ENCODE peak calls at places on chromosomes 3 and 15, in nine cellular contexts. W is GM23248; R is astrocyte; Y is naive thymus-derived CD4-positive, alpha-beta T cell; A is hepatocyte; V is cardiac muscle cell; N is upper lobe of right lung; I is H9; O is heart left ventricle. F is an unnamed sample.

GRCh38 chr3:184791134-184791533 is 20.8 kb upstream of the VPS8 start:
- DNase-seq in W (no peak), R (no peak), Y (no peak), A (no peak), V (no peak), N (no peak), I (no peak), O (no peak), F (no peak)

GRCh38 chr15:92574161-92574560 is 81.4 kb downstream of the FAM174B start:
- DNase-seq in W (no peak), R (no peak), Y (no peak), A (no peak), V (no peak), N (no peak), I (no peak), O (no peak), F (no peak)

GRCh38 chr3:129688310-129688895 is 81.9 kb upstream of the PLXND1 start:
- DNase-seq in W (peak; percentile 87), R (peak; percentile 55), Y (no peak), A (peak; percentile 88), V (peak; percentile 65), N (no peak), I (peak; percentile 65), O (peak; percentile 82), F (no peak)

GRCh38 chr3:191329654-191330308 is 545 bp downstream of the UTS2B start:
- DNase-seq in W (peak; percentile 74), R (peak; percentile 63), Y (no peak), A (peak; percentile 65), V (peak; percentile 75), N (peak; percentile 80), I (peak; percentile 50), O (peak; percentile 58), F (no peak)

GRCh38 chr3:43144811-43145490 is 39.1 kb upstream of the POMGNT2 start:
- DNase-seq in W (peak; percentile 85), R (peak; percentile 44), Y (no peak), A (no peak), V (no peak), N (no peak), I (no peak), O (no peak), F (no peak)

GRCh38 chr3:94615275-94616065 is 552.6 kb downstream of the NSUN3 start:
- DNase-seq in W (no peak), R (no peak), Y (no peak), A (no peak), V (no peak), N (no peak), I (no peak), O (no peak), F (no peak)

GRCh38 chr3:113035387-113035982 is 44.7 kb downstream of the GTPBP8 start:
- DNase-seq in W (peak; percentile 78), R (peak; percentile 19), Y (peak; percentile 34), A (peak; percentile 80), V (peak; percentile 66), N (no peak), I (peak; percentile 53), O (no peak), F (peak; percentile 30)

GRCh38 chr3:71652786-71653419 is 69.4 kb upstream of the FOXP1 start:
- DNase-seq in W (peak; percentile 74), R (peak; percentile 58), Y (no peak), A (peak; percentile 72), V (peak; percentile 50), N (no peak), I (no peak), O (peak; percentile 48), F (no peak)

GRCh38 chr3:152298393-152299242 is 29.9 kb downstream of the MBNL1 start:
- DNase-seq in W (peak; percentile 92), R (peak; percentile 95), Y (peak; percentile 75), A (peak; percentile 82), V (peak; percentile 45), N (peak; percentile 65), I (no peak), O (peak; percentile 48), F (peak; percentile 26)

GRCh38 chr3:97670952-97671351 is 93.6 kb upstream of the ARL6 start:
- DNase-seq in W (no peak), R (no peak), Y (no peak), A (no peak), V (no peak), N (no peak), I (no peak), O (no peak), F (no peak)

GRCh38 chr3:64667887-64668581 is 19.8 kb downstream of the ADAMTS9 start:
- DNase-seq in W (no peak), R (no peak), Y (no peak), A (no peak), V (no peak), N (peak; percentile 74), I (no peak), O (peak; percentile 75), F (no peak)

GRCh38 chr15:74128785-74129350 is 1.5 kb upstream of the ISLR2 start:
- DNase-seq in W (no peak), R (no peak), Y (no peak), A (no peak), V (no peak), N (no peak), I (no peak), O (no peak), F (no peak)

GRCh38 chr3:147415337-147415736 is 6.2 kb downstream of the ZIC1 start:
- DNase-seq in W (no peak), R (no peak), Y (no peak), A (no peak), V (no peak), N (no peak), I (peak; percentile 55), O (no peak), F (no peak)
- H3K9me3 ChIP-seq in W (no peaks in the 10 kb centered on the region), R (no peaks in the 10 kb centered on the region), Y (no peaks in the 10 kb centered on the region), A (no peaks in the 10 kb centered on the region), V (no peaks in the 10 kb centered on the region), N (no peaks in the 10 kb centered on the region), I (no peaks in the 10 kb centered on the region), O (no peaks in the 10 kb centered on the region), F (no peaks in the 10 kb centered on the region)

DNA sequence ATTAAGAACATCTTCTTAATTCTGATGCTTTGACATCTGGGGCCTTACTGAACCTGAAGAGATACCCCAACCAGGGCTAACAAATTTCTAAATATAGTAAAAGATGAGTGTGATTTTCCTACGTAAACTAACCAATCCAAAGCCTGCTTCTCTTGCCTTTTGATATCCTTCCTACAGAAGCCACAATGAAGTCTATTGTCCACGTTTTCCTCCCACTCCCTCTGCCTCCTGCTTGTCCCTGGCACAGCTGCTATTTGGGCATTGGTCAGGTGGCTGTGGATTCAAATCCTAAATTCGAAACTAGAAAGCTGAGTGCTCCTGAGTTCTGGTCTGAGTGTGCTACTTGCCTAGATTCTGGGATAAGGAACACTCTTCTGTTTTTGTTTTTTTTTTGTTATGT is 17.4 kb upstream of the MKRN3 start:
- DNase-seq in W (no peak), R (no peak), Y (no peak), A (no peak), V (no peak), N (no peak), I (no peak), O (no peak), F (no peak)
- H3K9me3 ChIP-seq in W (no peaks in the 10 kb centered on the region), R (peaks cover 6% of the 10 kb centered on the region), Y (no peaks in the 10 kb centered on the region), A (no peaks in the 10 kb centered on the region), V (no peaks in the 10 kb centered on the region), N (no peaks in the 10 kb centered on the region), I (peaks cover 15% of the 10 kb centered on the region), O (no peaks in the 10 kb centered on the region), F (no peaks in the 10 kb centered on the region)

GRCh38 chr3:197242784-197243432 is 55.5 kb downstream of the DLG1 start:
- DNase-seq in W (no peak), R (no peak), Y (no peak), A (peak; percentile 33), V (no peak), N (no peak), I (peak; percentile 49), O (no peak), F (no peak)

GRCh38 chr3:197249542-197249941 is 48.9 kb downstream of the DLG1 start:
- DNase-seq in W (peak; percentile 12), R (no peak), Y (no peak), A (no peak), V (no peak), N (no peak), I (no peak), O (no peak), F (no peak)

GRCh38 chr3:197253243-197253947 is 45.0 kb downstream of the DLG1 start:
- DNase-seq in W (peak; percentile 14), R (no peak), Y (no peak), A (no peak), V (no peak), N (no peak), I (no peak), O (no peak), F (no peak)

GRCh38 chr3:197244751-197245150 is 53.7 kb downstream of the DLG1 start:
- DNase-seq in W (no peak), R (no peak), Y (no peak), A (no peak), V (no peak), N (no peak), I (no peak), O (no peak), F (no peak)

GRCh38 chr3:197248341-197248740 is 50.1 kb downstream of the DLG1 start:
- DNase-seq in W (no peak), R (no peak), Y (no peak), A (no peak), V (no peak), N (no peak), I (no peak), O (no peak), F (no peak)
- H3K9me3 ChIP-seq in W (peaks cover 5% of the 10 kb centered on the region), R (peaks cover 12% of the 10 kb centered on the region), Y (peaks cover 27% of the 10 kb centered on the region), A (peaks cover 14% of the 10 kb centered on the region), V (no peaks in the 10 kb centered on the region), N (peaks cover 14% of the 10 kb centered on the region), I (peaks cover under 1% of the 10 kb centered on the region), O (peaks cover 13% of the 10 kb centered on the region), F (peaks cover 11% of the 10 kb centered on the region)

GRCh38 chr15:25059698-25060471 is 105.1 kb downstream of the SNRPN start:
- DNase-seq in W (no peak), R (no peak), Y (no peak), A (no peak), V (no peak), N (peak; percentile 32), I (peak; percentile 22), O (no peak), F (no peak)

GRCh38 chr15:25056484-25057429 is 102.0 kb downstream of the SNRPN start:
- DNase-seq in W (no peak), R (no peak), Y (no peak), A (no peak), V (no peak), N (peak; percentile 46), I (peak; percentile 30), O (no peak), F (no peak)

GRCh38 chr15:25058080-25058785 is 103.4 kb downstream of the SNRPN start:
- DNase-seq in W (no peak), R (no peak), Y (no peak), A (no peak), V (no peak), N (peak; percentile 46), I (peak; percentile 17), O (no peak), F (no peak)

GRCh38 chr15:25055356-25056068 is 100.7 kb downstream of the SNRPN start:
- DNase-seq in W (no peak), R (no peak), Y (no peak), A (no peak), V (no peak), N (peak; percentile 28), I (peak; percentile 15), O (no peak), F (no peak)

DNA sequence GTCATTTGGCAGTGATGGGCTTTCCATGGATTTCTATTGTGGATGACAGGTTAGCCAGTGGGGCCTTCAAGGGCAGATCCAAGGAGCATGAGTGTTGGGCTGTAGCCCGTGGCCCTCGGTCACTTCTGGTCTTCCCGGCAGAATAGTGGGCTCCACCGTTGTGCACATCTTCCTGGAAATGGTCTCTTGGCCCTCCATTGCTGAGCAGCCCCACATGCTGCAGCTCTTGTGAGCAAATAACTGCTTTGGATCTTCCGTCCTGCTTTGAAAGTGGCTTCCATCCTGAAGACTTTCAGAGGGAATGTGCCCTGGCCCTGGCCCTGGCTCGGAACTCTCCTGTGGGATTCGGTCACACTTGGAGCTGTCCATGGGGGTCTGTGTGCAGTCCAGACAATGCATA is 102.8 kb downstream of the SNRPN start:
- DNase-seq in W (no peak), R (no peak), Y (no peak), A (no peak), V (no peak), N (no peak), I (peak; percentile 12), O (no peak), F (no peak)
- H3K9me3 ChIP-seq in W (no peaks in the 10 kb centered on the region), R (peaks cover 100% of the 10 kb centered on the region), Y (peaks cover 100% of the 10 kb centered on the region), A (peaks cover 57% of the 10 kb centered on the region), V (peaks cover 17% of the 10 kb centered on the region), N (peaks cover 99% of the 10 kb centered on the region), I (peaks cover 92% of the 10 kb centered on the region), O (peaks cover 84% of the 10 kb centered on the region), F (peaks cover 61% of the 10 kb centered on the region)